ENCODE peak calls at places on chromosome 4, in four cellular contexts. L is stomach, F is HEK293T, Q is amygdala. V is an unnamed sample.

GRCh38 chr4:138263438-138263837 is 21.3 kb upstream of the SLC7A11 start:
- DNase-seq in L (no peak), F (no peak), Q (no peak), V (no peak)

GRCh38 chr4:89136525-89136924 is 25.2 kb downstream of the TIGD2 start:
- DNase-seq in L (no peak), F (no peak), Q (no peak), V (no peak)

GRCh38 chr4:188779586-188779985 is 640.3 kb downstream of the TRIML1 start:
- DNase-seq in L (no peak), F (no peak), Q (no peak), V (no peak)

GRCh38 chr4:22410645-22411247 is 105.1 kb downstream of the ADGRA3 start:
- DNase-seq in L (no peak), F (no peak), Q (no peak), V (no peak)

GRCh38 chr4:73257995-73258667 is 467 bp downstream of the ANKRD17 start:
- DNase-seq in L (no peak), F (peak; percentile 31), Q (no peak), V (no peak)

GRCh38 chr4:78971326-78971725 is 32.1 kb upstream of the PAQR3 start:
- DNase-seq in L (no peak), F (no peak), Q (no peak), V (no peak)

GRCh38 chr4:147964519-147964918 is 232.6 kb downstream of the ARHGAP10 start:
- DNase-seq in L (no peak), F (no peak), Q (no peak), V (no peak)

GRCh38 chr4:41963105-41963504 is 18.5 kb upstream of the DCAF4L1 start:
- DNase-seq in L (no peak), F (no peak), Q (no peak), V (no peak)

GRCh38 chr4:108361886-108362285 is 193.2 kb upstream of the LEF1 start:
- DNase-seq in L (no peak), F (no peak), Q (no peak), V (no peak)

GRCh38 chr4:8682725-8683124 is 90.2 kb downstream of the CPZ start:
- DNase-seq in L (no peak), F (no peak), Q (no peak), V (no peak)

GRCh38 chr4:13441506-13441905 is 42.6 kb downstream of the RAB28 start:
- DNase-seq in L (no peak), F (no peak), Q (no peak), V (no peak)

GRCh38 chr4:121785479-121785878 is 15.6 kb upstream of the EXOSC9 start:
- DNase-seq in L (no peak), F (no peak), Q (peak; percentile 48), V (no peak)

GRCh38 chr4:176525576-176525975 is 205.8 kb downstream of the SPCS3 start:
- DNase-seq in L (no peak), F (no peak), Q (no peak), V (no peak)

GRCh38 chr4:20859097-20859781 is 159.0 kb downstream of the PACRGL start:
- DNase-seq in L (no peak), F (no peak), Q (no peak), V (no peak)

GRCh38 chr4:83440899-83441298 is 14.7 kb downstream of the HELQ start:
- DNase-seq in L (no peak), F (no peak), Q (no peak), V (no peak)

GRCh38 chr4:145098675-145099037 is 545 bp downstream of the ABCE1 start:
- DNase-seq in L (no peak), F (peak; percentile 43), Q (no peak), V (no peak)

GRCh38 chr4:111952708-111953107 is 192.5 kb upstream of the FAM241A start:
- DNase-seq in L (no peak), F (no peak), Q (no peak), V (no peak)

GRCh38 chr4:47263721-47264120 is 199.8 kb downstream of the COMMD8 start:
- DNase-seq in L (no peak), F (no peak), Q (no peak), V (no peak)

GRCh38 chr4:40194602-40195161 is 2.1 kb upstream of the RHOH start:
- DNase-seq in L (no peak), F (no peak), Q (no peak), V (no peak)

GRCh38 chr4:156388826-156389225 is 435.2 kb upstream of the CTSO start:
- DNase-seq in L (no peak), F (no peak), Q (no peak), V (no peak)